ENCODE peak calls at places on chromosome 18, in five cellular contexts. One of them, this sample, is unnamed.

GRCh38 chr18:36934884-36935283 is 106.0 kb downstream of the KIAA1328 start:
- DNase-seq in left ventricle myocardium inferior: no peak
- DNase-seq in effector memory CD4-positive, alpha-beta T cell: no peak
- DNase-seq in heart left ventricle: no peak
- DNase-seq in psoas muscle: no peak
- DNase-seq in this sample: no peak

GRCh38 chr18:27780061-27780740 is 396.7 kb downstream of the CDH2 start:
- DNase-seq in left ventricle myocardium inferior: no peak
- DNase-seq in effector memory CD4-positive, alpha-beta T cell: no peak
- DNase-seq in heart left ventricle: no peak
- DNase-seq in psoas muscle: no peak
- DNase-seq in this sample: no peak

GRCh38 chr18:57004366-57005121 is 142.3 kb upstream of the BOD1L2 start:
- DNase-seq in left ventricle myocardium inferior: no peak
- DNase-seq in effector memory CD4-positive, alpha-beta T cell: no peak
- DNase-seq in heart left ventricle: no peak
- DNase-seq in psoas muscle: no peak
- DNase-seq in this sample: no peak

GRCh38 chr18:25005602-25006375 is 346.2 kb downstream of the ZNF521 start:
- DNase-seq in left ventricle myocardium inferior: no peak
- DNase-seq in effector memory CD4-positive, alpha-beta T cell: no peak
- DNase-seq in heart left ventricle: no peak
- DNase-seq in psoas muscle: no peak
- DNase-seq in this sample: no peak

GRCh38 chr18:45518770-45519169 is 96.5 kb upstream of the SLC14A2 start:
- DNase-seq in left ventricle myocardium inferior: no peak
- DNase-seq in effector memory CD4-positive, alpha-beta T cell: no peak
- DNase-seq in heart left ventricle: no peak
- DNase-seq in psoas muscle: no peak
- DNase-seq in this sample: no peak

GRCh38 chr18:10979411-10979810 is 170.0 kb downstream of the PIEZO2 start:
- DNase-seq in left ventricle myocardium inferior: no peak
- DNase-seq in effector memory CD4-positive, alpha-beta T cell: no peak
- DNase-seq in heart left ventricle: no peak
- DNase-seq in psoas muscle: no peak
- DNase-seq in this sample: no peak

GRCh38 chr18:10329116-10329515 is 125.3 kb upstream of the APCDD1 start:
- DNase-seq in left ventricle myocardium inferior: no peak
- DNase-seq in effector memory CD4-positive, alpha-beta T cell: no peak
- DNase-seq in heart left ventricle: no peak
- DNase-seq in psoas muscle: no peak
- DNase-seq in this sample: no peak

GRCh38 chr18:3395466-3395865 is 54.5 kb upstream of the TGIF1 start:
- DNase-seq in left ventricle myocardium inferior: no peak
- DNase-seq in effector memory CD4-positive, alpha-beta T cell: no peak
- DNase-seq in heart left ventricle: no peak
- DNase-seq in psoas muscle: no peak
- DNase-seq in this sample: no peak

GRCh38 chr18:2912357-2913299 is 65.8 kb downstream of the EMILIN2 start:
- DNase-seq in left ventricle myocardium inferior: no peak
- DNase-seq in effector memory CD4-positive, alpha-beta T cell: no peak
- DNase-seq in heart left ventricle: no peak
- DNase-seq in psoas muscle: no peak
- DNase-seq in this sample: no peak

GRCh38 chr18:35026407-35027061 is 14.7 kb upstream of the MAPRE2 start:
- DNase-seq in left ventricle myocardium inferior: no peak
- DNase-seq in effector memory CD4-positive, alpha-beta T cell: no peak
- DNase-seq in heart left ventricle: no peak
- DNase-seq in psoas muscle: no peak
- DNase-seq in this sample: no peak

GRCh38 chr18:12336887-12337286 is 28.8 kb downstream of the TUBB6 start:
- DNase-seq in left ventricle myocardium inferior: no peak
- DNase-seq in effector memory CD4-positive, alpha-beta T cell: no peak
- DNase-seq in heart left ventricle: no peak
- DNase-seq in psoas muscle: no peak
- DNase-seq in this sample: no peak

GRCh38 chr18:79490593-79491551 is 95.1 kb downstream of the NFATC1 start:
- DNase-seq in left ventricle myocardium inferior: peak
- DNase-seq in effector memory CD4-positive, alpha-beta T cell: no peak
- DNase-seq in heart left ventricle: peak
- DNase-seq in psoas muscle: peak
- DNase-seq in this sample: no peak

GRCh38 chr18:55224086-55224625 is 264.9 kb upstream of the CCDC68 start:
- DNase-seq in left ventricle myocardium inferior: no peak
- DNase-seq in effector memory CD4-positive, alpha-beta T cell: no peak
- DNase-seq in heart left ventricle: no peak
- DNase-seq in psoas muscle: no peak
- DNase-seq in this sample: no peak

GRCh38 chr18:69402219-69402989 is 1.7 kb downstream of the DOK6 start:
- DNase-seq in left ventricle myocardium inferior: no peak
- DNase-seq in effector memory CD4-positive, alpha-beta T cell: no peak
- DNase-seq in heart left ventricle: no peak
- DNase-seq in psoas muscle: no peak
- DNase-seq in this sample: peak

GRCh38 chr18:33020877-33021276 is 248.1 kb upstream of the KLHL14 start:
- DNase-seq in left ventricle myocardium inferior: no peak
- DNase-seq in effector memory CD4-positive, alpha-beta T cell: no peak
- DNase-seq in heart left ventricle: no peak
- DNase-seq in psoas muscle: no peak
- DNase-seq in this sample: no peak

GRCh38 chr18:34787931-34788532 is 77.9 kb downstream of the DTNA start:
- DNase-seq in left ventricle myocardium inferior: no peak
- DNase-seq in effector memory CD4-positive, alpha-beta T cell: no peak
- DNase-seq in heart left ventricle: no peak
- DNase-seq in psoas muscle: no peak
- DNase-seq in this sample: no peak

GRCh38 chr18:51194604-51195003 is 2.9 kb downstream of the MEX3C start:
- DNase-seq in left ventricle myocardium inferior: no peak
- DNase-seq in effector memory CD4-positive, alpha-beta T cell: no peak
- DNase-seq in heart left ventricle: no peak
- DNase-seq in psoas muscle: no peak
- DNase-seq in this sample: no peak

GRCh38 chr18:55404811-55405654 is 183.0 kb downstream of the TCF4 start:
- DNase-seq in left ventricle myocardium inferior: no peak
- DNase-seq in effector memory CD4-positive, alpha-beta T cell: no peak
- DNase-seq in heart left ventricle: no peak
- DNase-seq in psoas muscle: no peak
- DNase-seq in this sample: no peak

GRCh38 chr18:5543854-5544389 is at the start of gene EPB41L3:
- DNase-seq in left ventricle myocardium inferior: peak
- DNase-seq in effector memory CD4-positive, alpha-beta T cell: no peak
- DNase-seq in heart left ventricle: peak
- DNase-seq in psoas muscle: peak
- DNase-seq in this sample: peak

GRCh38 chr18:53148056-53148574 is 808.1 kb downstream of the DCC start:
- DNase-seq in left ventricle myocardium inferior: no peak
- DNase-seq in effector memory CD4-positive, alpha-beta T cell: no peak
- DNase-seq in heart left ventricle: no peak
- DNase-seq in psoas muscle: no peak
- DNase-seq in this sample: no peak

GRCh38 chr18:25341861-25342260 is 10.1 kb downstream of the ZNF521 start:
- DNase-seq in left ventricle myocardium inferior: no peak
- DNase-seq in effector memory CD4-positive, alpha-beta T cell: no peak
- DNase-seq in heart left ventricle: no peak
- DNase-seq in psoas muscle: no peak
- DNase-seq in this sample: no peak

GRCh38 chr18:10995576-10995975 is 153.8 kb downstream of the PIEZO2 start:
- DNase-seq in left ventricle myocardium inferior: no peak
- DNase-seq in effector memory CD4-positive, alpha-beta T cell: no peak
- DNase-seq in heart left ventricle: no peak
- DNase-seq in psoas muscle: no peak
- DNase-seq in this sample: no peak

GRCh38 chr18:79988925-79989361 is 580 bp upstream of the TXNL4A start:
- DNase-seq in left ventricle myocardium inferior: peak
- DNase-seq in effector memory CD4-positive, alpha-beta T cell: no peak
- DNase-seq in heart left ventricle: no peak
- DNase-seq in psoas muscle: peak
- DNase-seq in this sample: no peak

GRCh38 chr18:51029378-51029693 is 677 bp upstream of the SMAD4 start:
- DNase-seq in left ventricle myocardium inferior: no peak
- DNase-seq in effector memory CD4-positive, alpha-beta T cell: no peak
- DNase-seq in heart left ventricle: no peak
- DNase-seq in psoas muscle: no peak
- DNase-seq in this sample: no peak

GRCh38 chr18:72181241-72181764 is 362.8 kb downstream of the CBLN2 start:
- DNase-seq in left ventricle myocardium inferior: no peak
- DNase-seq in effector memory CD4-positive, alpha-beta T cell: no peak
- DNase-seq in heart left ventricle: no peak
- DNase-seq in psoas muscle: no peak
- DNase-seq in this sample: no peak

GRCh38 chr18:75456277-75456676 is 28.8 kb upstream of the SMIM21 start:
- DNase-seq in left ventricle myocardium inferior: no peak
- DNase-seq in effector memory CD4-positive, alpha-beta T cell: no peak
- DNase-seq in heart left ventricle: no peak
- DNase-seq in psoas muscle: no peak
- DNase-seq in this sample: no peak

GRCh38 chr18:39448942-39449341 is 1883.3 kb upstream of the CELF4 start:
- DNase-seq in left ventricle myocardium inferior: no peak
- DNase-seq in effector memory CD4-positive, alpha-beta T cell: no peak
- DNase-seq in heart left ventricle: no peak
- DNase-seq in psoas muscle: no peak
- DNase-seq in this sample: no peak

GRCh38 chr18:50558948-50559749 is 738 bp upstream of the MAPK4 start:
- DNase-seq in left ventricle myocardium inferior: no peak
- DNase-seq in effector memory CD4-positive, alpha-beta T cell: no peak
- DNase-seq in heart left ventricle: no peak
- DNase-seq in psoas muscle: no peak
- DNase-seq in this sample: no peak

GRCh38 chr18:21241224-21242131 is 554 bp upstream of the GREB1L start:
- DNase-seq in left ventricle myocardium inferior: no peak
- DNase-seq in effector memory CD4-positive, alpha-beta T cell: no peak
- DNase-seq in heart left ventricle: peak
- DNase-seq in psoas muscle: peak
- DNase-seq in this sample: no peak

GRCh38 chr18:43664487-43665008 is 387.3 kb upstream of the SYT4 start:
- DNase-seq in left ventricle myocardium inferior: no peak
- DNase-seq in effector memory CD4-positive, alpha-beta T cell: no peak
- DNase-seq in heart left ventricle: no peak
- DNase-seq in psoas muscle: no peak
- DNase-seq in this sample: no peak

GRCh38 chr18:50803579-50803978 is 16.2 kb downstream of the MRO start:
- DNase-seq in left ventricle myocardium inferior: no peak
- DNase-seq in effector memory CD4-positive, alpha-beta T cell: no peak
- DNase-seq in heart left ventricle: no peak
- DNase-seq in psoas muscle: no peak
- DNase-seq in this sample: no peak

GRCh38 chr18:3060667-3061580 is 48.0 kb upstream of the LPIN2 start:
- DNase-seq in left ventricle myocardium inferior: no peak
- DNase-seq in effector memory CD4-positive, alpha-beta T cell: peak
- DNase-seq in heart left ventricle: peak
- DNase-seq in psoas muscle: no peak
- DNase-seq in this sample: no peak

DNA sequence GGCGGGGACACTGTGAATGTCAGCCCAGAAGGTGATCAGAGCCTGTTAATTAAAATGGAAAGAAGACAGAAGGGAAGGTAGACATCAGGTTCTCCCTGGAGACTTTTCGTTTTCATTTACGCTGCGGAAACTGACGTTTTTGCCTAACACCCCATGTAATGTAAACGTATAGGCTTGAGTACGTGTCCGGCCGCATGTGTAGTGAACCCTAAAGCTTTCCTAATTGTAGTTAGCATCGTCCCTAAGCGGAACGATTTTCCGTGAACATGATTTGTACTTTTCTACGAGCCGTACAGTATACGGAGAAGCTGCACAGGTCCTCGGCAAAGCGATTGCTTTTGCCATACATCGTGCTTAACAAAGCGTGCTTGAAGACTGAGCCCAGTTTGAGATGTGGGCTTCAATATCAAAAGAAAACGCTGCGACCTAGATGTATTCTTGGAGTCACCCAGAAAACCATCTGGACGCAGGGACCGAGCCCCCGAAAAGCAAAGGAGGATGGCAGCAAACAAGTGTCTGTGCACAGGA is 284 bp downstream of the TIMM21 start:
- DNase-seq in left ventricle myocardium inferior: no peak
- DNase-seq in effector memory CD4-positive, alpha-beta T cell: no peak
- DNase-seq in heart left ventricle: no peak
- DNase-seq in psoas muscle: no peak
- DNase-seq in this sample: no peak
- H3K27ac ChIP-seq in left ventricle myocardium inferior: peak
- H3K27ac ChIP-seq in effector memory CD4-positive, alpha-beta T cell: peak
- H3K27ac ChIP-seq in heart left ventricle: peak
- H3K27ac ChIP-seq in psoas muscle: peak
- H3K27ac ChIP-seq in this sample: peak

DNA sequence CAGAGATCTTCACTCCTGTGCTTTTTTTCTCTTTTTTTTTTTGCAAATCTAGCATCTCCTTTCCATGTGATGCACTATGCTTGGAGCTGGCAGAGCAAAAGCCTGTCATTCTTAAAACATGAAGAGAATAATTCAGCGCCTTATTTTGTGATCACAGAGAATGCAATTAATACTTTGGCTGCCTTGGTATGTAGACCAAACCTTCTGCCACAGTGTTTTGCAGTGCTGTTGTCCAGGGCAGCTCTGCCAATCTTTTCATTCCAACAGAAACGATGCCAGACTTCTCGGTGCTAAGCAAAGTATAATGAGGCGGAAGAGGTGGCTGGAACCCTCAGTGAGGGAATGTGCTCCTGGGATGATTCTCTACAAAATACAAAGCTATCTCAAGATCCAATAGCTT is 25.6 kb downstream of the BCL2 start:
- DNase-seq in left ventricle myocardium inferior: no peak
- DNase-seq in effector memory CD4-positive, alpha-beta T cell: no peak
- DNase-seq in heart left ventricle: no peak
- DNase-seq in psoas muscle: no peak
- DNase-seq in this sample: no peak
- H3K27ac ChIP-seq in left ventricle myocardium inferior: peak
- H3K27ac ChIP-seq in effector memory CD4-positive, alpha-beta T cell: no peak
- H3K27ac ChIP-seq in heart left ventricle: no peak
- H3K27ac ChIP-seq in psoas muscle: peak
- H3K27ac ChIP-seq in this sample: no peak

GRCh38 chr18:8794133-8794986 is 89.0 kb downstream of the MTCL1 start:
- DNase-seq in left ventricle myocardium inferior: no peak
- DNase-seq in effector memory CD4-positive, alpha-beta T cell: no peak
- DNase-seq in heart left ventricle: no peak
- DNase-seq in psoas muscle: no peak
- DNase-seq in this sample: no peak

GRCh38 chr18:8792688-8793316 is 87.4 kb downstream of the MTCL1 start:
- DNase-seq in left ventricle myocardium inferior: no peak
- DNase-seq in effector memory CD4-positive, alpha-beta T cell: no peak
- DNase-seq in heart left ventricle: no peak
- DNase-seq in psoas muscle: no peak
- DNase-seq in this sample: no peak

GRCh38 chr18:8797206-8797605 is 91.8 kb downstream of the MTCL1 start:
- DNase-seq in left ventricle myocardium inferior: no peak
- DNase-seq in effector memory CD4-positive, alpha-beta T cell: no peak
- DNase-seq in heart left ventricle: no peak
- DNase-seq in psoas muscle: no peak
- DNase-seq in this sample: no peak

GRCh38 chr18:8793445-8794132 is 88.2 kb downstream of the MTCL1 start:
- DNase-seq in left ventricle myocardium inferior: no peak
- DNase-seq in effector memory CD4-positive, alpha-beta T cell: no peak
- DNase-seq in heart left ventricle: no peak
- DNase-seq in psoas muscle: no peak
- DNase-seq in this sample: no peak

GRCh38 chr18:8795586-8795985 is 90.2 kb downstream of the MTCL1 start:
- DNase-seq in left ventricle myocardium inferior: no peak
- DNase-seq in effector memory CD4-positive, alpha-beta T cell: no peak
- DNase-seq in heart left ventricle: no peak
- DNase-seq in psoas muscle: no peak
- DNase-seq in this sample: no peak
- H3K27ac ChIP-seq in left ventricle myocardium inferior: no peak
- H3K27ac ChIP-seq in effector memory CD4-positive, alpha-beta T cell: no peak
- H3K27ac ChIP-seq in heart left ventricle: no peak
- H3K27ac ChIP-seq in psoas muscle: no peak
- H3K27ac ChIP-seq in this sample: no peak

GRCh38 chr18:58311390-58311789 is 267.4 kb downstream of the NEDD4L start:
- DNase-seq in left ventricle myocardium inferior: no peak
- DNase-seq in effector memory CD4-positive, alpha-beta T cell: no peak
- DNase-seq in heart left ventricle: no peak
- DNase-seq in psoas muscle: no peak
- DNase-seq in this sample: no peak
- H3K27ac ChIP-seq in left ventricle myocardium inferior: peak
- H3K27ac ChIP-seq in effector memory CD4-positive, alpha-beta T cell: peak
- H3K27ac ChIP-seq in heart left ventricle: peak
- H3K27ac ChIP-seq in psoas muscle: peak
- H3K27ac ChIP-seq in this sample: peak